ENCODE peak calls at places on chromosomes 7 and 10, in six cellular contexts. I, Y, L, Q, N and S are unnamed samples.
A peak's percentile ranks its signal among the peaks of the same experiment; 100 is the strongest.

GRCh38 chr10:43574035-43574892 is at the start of gene ZNF239:
- DNase-seq in Y (peak; percentile 88), L (peak; percentile 58), I (peak; percentile 78), Q (peak; percentile 90), N (no peak), S (peak; percentile 85)

GRCh38 chr7:3134715-3135114 is 91.0 kb upstream of the CARD11 start:
- DNase-seq in I (no peak), Q (no peak), N (no peak), Y (no peak), L (no peak), S (no peak)

GRCh38 chr10:68231916-68232315 is at the start of gene ATOH7:
- DNase-seq in Q (no peak), N (no peak), Y (no peak), L (no peak), I (no peak), S (no peak)

GRCh38 chr10:116699783-116700150 is 42.6 kb downstream of the HSPA12A start:
- DNase-seq in N (no peak), Y (no peak), Q (no peak), L (no peak), I (no peak), S (no peak)

GRCh38 chr7:133081119-133081604 is 728 bp downstream of the CHCHD3 start:
- DNase-seq in I (no peak), N (no peak), Q (peak; percentile 9), L (no peak), Y (peak; percentile 46), S (peak; percentile 30)

GRCh38 chr7:44540592-44541027 is 520 bp downstream of the NPC1L1 start:
- DNase-seq in I (no peak), L (no peak), Q (no peak), Y (no peak), N (no peak), S (no peak)

GRCh38 chr10:95756061-95756751 is at the start of gene ENTPD1:
- DNase-seq in N (no peak), Q (no peak), I (no peak), L (no peak), Y (no peak), S (no peak)

GRCh38 chr10:128542659-128543058 is 416.4 kb upstream of the MKI67 start:
- DNase-seq in N (no peak), Q (no peak), Y (no peak), L (no peak), I (no peak), S (no peak)

GRCh38 chr7:84847790-84848189 is 339.1 kb downstream of the SEMA3D start:
- DNase-seq in I (no peak), L (no peak), N (no peak), Q (no peak), Y (no peak), S (no peak)

GRCh38 chr10:16259726-16260125 is 177.1 kb upstream of the PTER start:
- DNase-seq in Y (no peak), L (no peak), N (no peak), Q (no peak), I (no peak), S (no peak)

GRCh38 chr7:16644624-16644986 is 949 bp downstream of the ANKMY2 start:
- DNase-seq in Q (peak; percentile 66), I (peak; percentile 25), L (peak; percentile 29), N (no peak), Y (peak; percentile 84), S (peak; percentile 30)

GRCh38 chr7:157320607-157320979 is 16.2 kb upstream of the DNAJB6 start:
- DNase-seq in L (no peak), N (no peak), Y (no peak), Q (no peak), I (no peak), S (no peak)

GRCh38 chr7:55370001-55370400 is 4.9 kb downstream of the LANCL2 start:
- DNase-seq in I (no peak), Q (no peak), Y (peak; percentile 53), N (no peak), L (no peak), S (no peak)

GRCh38 chr7:131342864-131343263 is 15.2 kb downstream of the MKLN1 start:
- DNase-seq in L (no peak), Y (no peak), Q (no peak), N (no peak), I (no peak), S (no peak)

GRCh38 chr7:116616555-116617059 is 55.4 kb upstream of the MET start:
- DNase-seq in L (no peak), I (no peak), N (no peak), Y (peak; percentile 51), Q (no peak), S (no peak)

GRCh38 chr10:52621635-52622079 is 150.9 kb downstream of the MBL2 start:
- DNase-seq in N (no peak), L (no peak), I (peak; percentile 22), Y (no peak), Q (no peak), S (no peak)

GRCh38 chr7:44065431-44066110 is at the start of gene PGAM2:
- DNase-seq in N (no peak), I (no peak), Y (peak; percentile 48), Q (no peak), L (no peak), S (no peak)

GRCh38 chr7:41224063-41224763 is 478.7 kb downstream of the INHBA start:
- DNase-seq in N (no peak), Q (peak; percentile 70), L (no peak), Y (peak; percentile 91), I (peak; percentile 87), S (no peak)

GRCh38 chr10:13100349-13101294 is 659 bp downstream of the OPTN start:
- DNase-seq in N (peak; percentile 26), L (no peak), Y (peak; percentile 59), I (no peak), Q (peak; percentile 26), S (peak; percentile 25)

GRCh38 chr10:79942261-79943185 is 6.4 kb downstream of the SFTPD start:
- DNase-seq in L (no peak), I (no peak), Y (no peak), Q (no peak), N (no peak), S (no peak)

GRCh38 chr7:29562307-29562706 is 1.3 kb upstream of the PRR15 start:
- DNase-seq in L (no peak), Q (no peak), I (no peak), Y (no peak), N (no peak), S (no peak)

GRCh38 chr10:32981760-32982159 is 23.7 kb upstream of the ITGB1 start:
- DNase-seq in N (no peak), L (no peak), I (no peak), Y (peak; percentile 65), Q (peak; percentile 61), S (no peak)

GRCh38 chr7:119377-120163 is 72.8 kb upstream of the FAM20C start:
- DNase-seq in Y (no peak), Q (no peak), L (no peak), I (no peak), N (no peak), S (no peak)

GRCh38 chr7:152924238-152924637 is 164.7 kb downstream of the ACTR3B start:
- DNase-seq in L (no peak), N (no peak), Y (no peak), Q (no peak), I (no peak), S (no peak)

GRCh38 chr10:82691211-82691610 is 816.2 kb downstream of the NRG3 start:
- DNase-seq in I (no peak), Q (no peak), L (no peak), N (no peak), Y (no peak), S (no peak)

GRCh38 chr7:129354428-129355157 is 79.6 kb upstream of the STRIP2 start:
- DNase-seq in Y (no peak), N (no peak), L (no peak), Q (no peak), I (no peak), S (no peak)

GRCh38 chr10:131702521-131703356 is 198.1 kb upstream of the PPP2R2D start:
- DNase-seq in N (no peak), Q (no peak), L (no peak), Y (no peak), I (no peak), S (no peak)

GRCh38 chr7:113456533-113456932 is 338.2 kb upstream of the SMIM30 start:
- DNase-seq in L (no peak), Q (no peak), I (no peak), Y (no peak), N (no peak), S (no peak)

GRCh38 chr7:121195859-121196588 is 132.8 kb upstream of the WNT16 start:
- DNase-seq in N (no peak), L (no peak), I (no peak), Q (no peak), Y (peak; percentile 19), S (no peak)

GRCh38 chr10:103679096-103679790 is 176.1 kb downstream of the SH3PXD2A start:
- DNase-seq in N (no peak), I (no peak), L (no peak), Q (no peak), Y (peak; percentile 57), S (no peak)

GRCh38 chr10:32415361-32415760 is 30.6 kb upstream of the CCDC7 start:
- DNase-seq in N (no peak), L (no peak), I (no peak), Y (no peak), Q (no peak), S (no peak)

GRCh38 chr10:29517352-29517923 is 117.3 kb downstream of the SVIL start:
- DNase-seq in N (peak; percentile 78), Y (peak; percentile 76), I (no peak), L (no peak), Q (peak; percentile 32), S (peak; percentile 42)

GRCh38 chr7:121313793-121314676 is 14.8 kb upstream of the WNT16 start:
- DNase-seq in N (no peak), Q (no peak), I (no peak), L (no peak), Y (no peak), S (peak; percentile 51)